ENCODE peak calls at places on chromosomes 3 and 15, in seven cellular contexts. V is cardiac muscle cell; O is cardiac fibroblast; L is hepatocyte; A is PC-3; C is lower leg skin; N is CD8-positive, alpha-beta T cell. S is an unnamed sample.
A peak's percentile ranks its signal among the peaks of the same experiment; 100 is the strongest.

GRCh38 chr3:156563900-156564682 is 9.2 kb upstream of the SSR3 start:
- DNase-seq in V (no peak), O (no peak), L (no peak), A (no peak), C (no peak), N (no peak), S (no peak)

GRCh38 chr3:115843206-115843605 is 219.9 kb downstream of the GAP43 start:
- DNase-seq in V (no peak), O (no peak), L (peak; percentile 24), A (no peak), C (no peak), N (no peak), S (no peak)

GRCh38 chr15:62066663-62067447 is at the start of gene C2CD4A:
- DNase-seq in V (peak; percentile 66), O (peak; percentile 69), L (peak; percentile 91), A (peak; percentile 70), C (peak; percentile 36), N (peak; percentile 74), S (peak; percentile 23)

GRCh38 chr3:132907293-132907692 is 130.9 kb upstream of the TMEM108 start:
- DNase-seq in V (no peak), O (no peak), L (no peak), A (no peak), C (no peak), N (no peak), S (no peak)

GRCh38 chr3:85801955-85802354 is 843.2 kb downstream of the CADM2 start:
- DNase-seq in V (no peak), O (no peak), L (peak; percentile 30), A (peak; percentile 80), C (no peak), N (no peak), S (no peak)

GRCh38 chr3:111582114-111582461 is 13.1 kb downstream of the ZBED2 start:
- DNase-seq in V (peak; percentile 57), O (peak; percentile 54), L (peak; percentile 62), A (peak; percentile 98), C (no peak), N (no peak), S (no peak)

GRCh38 chr3:107797586-107797985 is 274.8 kb downstream of the BBX start:
- DNase-seq in V (no peak), O (no peak), L (no peak), A (peak; percentile 52), C (no peak), N (no peak), S (no peak)

GRCh38 chr3:98612587-98612986 is 19.2 kb upstream of the CPOX start:
- DNase-seq in V (peak; percentile 3), O (peak; percentile 10), L (peak; percentile 20), A (peak; percentile 44), C (peak; percentile 63), N (no peak), S (no peak)

GRCh38 chr15:31342381-31342780 is 15.7 kb downstream of the KLF13 start:
- DNase-seq in V (no peak), O (no peak), L (no peak), A (no peak), C (no peak), N (no peak), S (no peak)

GRCh38 chr15:70166506-70167087 is 68.9 kb upstream of the TLE3 start:
- DNase-seq in V (no peak), O (no peak), L (no peak), A (no peak), C (no peak), N (no peak), S (no peak)

GRCh38 chr15:70062321-70062956 is 35.3 kb downstream of the TLE3 start:
- DNase-seq in V (peak; percentile 95), O (peak; percentile 93), L (peak; percentile 63), A (peak; percentile 32), C (peak; percentile 57), N (no peak), S (peak; percentile 55)

GRCh38 chr15:89814112-89814742 is 425 bp downstream of the ANPEP start:
- DNase-seq in V (peak; percentile 24), O (peak; percentile 23), L (no peak), A (no peak), C (no peak), N (no peak), S (no peak)
- TF ChIP-seq CTCF in V (no peak), O (no peak), L (no peak), A (no peak), C (no peak), N (no peak), S (no peak)

GRCh38 chr3:66983101-66983500 is 15.0 kb upstream of the KBTBD8 start:
- DNase-seq in V (no peak), O (no peak), L (no peak), A (no peak), C (no peak), N (no peak), S (no peak)
- TF ChIP-seq CTCF in V (no peak), O (peak; percentile 8), L (no peak), A (no peak), C (no peak), N (no peak), S (no peak)

DNA sequence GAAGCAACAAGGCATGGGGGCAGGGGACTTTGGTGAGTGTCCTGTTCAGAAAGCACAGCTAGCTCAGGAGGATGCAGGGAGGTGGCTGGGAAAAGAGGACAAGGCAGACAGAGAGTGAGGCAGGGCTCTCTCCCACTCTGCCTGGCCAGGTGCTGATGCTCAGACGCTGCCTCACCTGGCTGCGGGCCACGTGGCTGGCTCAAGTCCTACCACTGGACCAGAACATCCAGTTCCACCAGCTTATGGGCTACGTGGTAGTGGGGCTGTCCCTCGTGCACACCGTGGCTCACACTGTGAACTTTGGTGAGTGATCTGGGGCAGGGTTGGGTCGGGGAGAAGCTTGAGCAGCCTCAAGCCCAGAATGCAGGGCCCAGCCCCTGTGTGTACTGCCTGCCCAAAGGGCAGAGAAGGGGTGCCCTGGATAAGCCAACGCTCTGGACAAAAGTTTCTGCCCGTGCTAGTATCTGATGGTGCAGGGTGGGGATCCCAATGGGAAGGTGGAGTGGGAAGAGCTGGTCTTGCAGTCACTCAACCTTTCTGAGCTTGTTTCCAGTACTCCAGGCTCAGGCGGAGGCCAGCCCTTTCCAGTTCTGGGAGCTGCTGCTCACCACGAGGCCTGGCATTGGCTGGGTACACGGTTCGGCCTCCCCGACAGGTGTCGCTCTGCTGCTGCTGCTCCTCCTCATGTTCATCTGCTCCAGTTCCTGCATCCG is 20.9 kb downstream of the NOX5 start:
- DNase-seq in V (peak; percentile 23), O (no peak), L (peak; percentile 43), A (peak; percentile 92), C (peak; percentile 25), N (no peak), S (peak; percentile 22)
- TF ChIP-seq CTCF in V (peak; percentile 37), O (peak; percentile 35), L (peak; percentile 37), A (no peak), C (no peak), N (no peak), S (peak; percentile 29)

DNA sequence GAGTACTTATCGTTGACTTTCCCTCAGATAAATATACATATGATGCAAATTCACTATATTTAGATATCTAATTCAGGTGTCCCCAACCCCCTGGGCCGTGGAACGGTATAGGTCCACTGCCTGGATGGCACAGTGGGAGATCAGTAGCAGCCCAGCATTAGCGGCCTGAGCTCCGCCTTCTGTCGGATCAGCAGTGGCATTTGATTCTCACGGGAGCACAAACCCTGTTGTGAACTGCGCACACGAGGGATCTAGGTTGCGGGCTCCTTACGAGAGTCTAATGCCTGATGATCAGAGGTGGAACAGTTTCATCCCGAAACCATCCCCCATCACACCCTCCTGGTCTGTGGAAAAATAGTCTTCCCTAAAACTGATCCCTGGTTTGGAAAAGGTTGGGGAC is 6.9 kb downstream of the KNL1 start:
- DNase-seq in V (no peak), O (no peak), L (no peak), A (no peak), C (no peak), N (no peak), S (no peak)
- TF ChIP-seq CTCF in V (no peak), O (no peak), L (no peak), A (no peak), C (no peak), N (no peak), S (no peak)

GRCh38 chr15:48825075-48825474 is 14.2 kb upstream of the CEP152 start:
- DNase-seq in V (no peak), O (no peak), L (no peak), A (no peak), C (no peak), N (no peak), S (no peak)

GRCh38 chr15:48828906-48829305 is 18.0 kb upstream of the CEP152 start:
- DNase-seq in V (no peak), O (no peak), L (no peak), A (no peak), C (no peak), N (no peak), S (no peak)

GRCh38 chr15:48823706-48824105 is 12.8 kb upstream of the CEP152 start:
- DNase-seq in V (no peak), O (no peak), L (no peak), A (no peak), C (no peak), N (no peak), S (no peak)

GRCh38 chr15:48823237-48823636 is 12.4 kb upstream of the CEP152 start:
- DNase-seq in V (peak; percentile 22), O (no peak), L (no peak), A (no peak), C (no peak), N (no peak), S (no peak)
- TF ChIP-seq CTCF in V (no peak), O (no peak), L (no peak), A (no peak), C (no peak), N (no peak), S (no peak)

DNA sequence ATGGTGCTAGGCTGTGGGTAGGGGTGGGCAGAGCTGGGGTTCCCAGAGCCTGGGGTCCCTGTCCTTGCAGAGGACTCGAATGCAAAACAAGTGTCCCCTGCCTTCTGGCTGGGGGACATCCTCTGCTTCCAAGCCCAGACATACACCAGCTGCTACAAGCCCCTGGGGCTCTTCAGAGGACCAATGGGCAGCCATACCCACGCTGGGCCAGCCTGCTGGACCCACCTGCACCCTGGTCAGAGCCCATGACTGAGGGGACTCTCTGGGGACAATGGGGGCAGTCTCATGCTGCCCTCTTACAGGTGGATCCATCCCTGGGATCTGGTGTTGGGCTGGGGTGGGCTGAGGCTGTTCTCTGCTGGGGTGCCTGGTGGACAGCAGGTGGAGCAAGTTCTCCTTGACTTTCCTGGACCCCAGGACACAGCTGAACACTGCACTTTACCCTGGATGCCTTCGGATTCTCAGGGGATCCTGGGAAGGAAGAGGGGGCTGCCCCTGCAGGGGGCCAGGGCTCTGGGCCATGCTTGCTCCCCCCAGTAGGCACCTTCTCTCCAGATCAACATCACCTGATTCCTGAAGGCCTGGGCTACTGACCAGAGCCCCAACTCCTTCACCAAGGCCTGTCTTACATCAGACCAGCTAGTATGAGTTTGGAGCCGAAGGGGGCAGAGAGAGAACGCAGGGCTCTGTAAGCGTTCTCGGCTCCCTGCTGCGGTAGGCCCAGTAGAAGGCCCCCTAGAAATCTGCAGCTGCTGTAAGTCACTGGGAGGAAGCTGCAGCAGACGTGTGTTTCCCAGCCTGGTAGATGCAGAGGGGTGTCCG is 7.2 kb upstream of the COMMD4 start:
- DNase-seq in V (no peak), O (no peak), L (no peak), A (no peak), C (no peak), N (no peak), S (no peak)
- TF ChIP-seq CTCF in V (no peak), O (no peak), L (no peak), A (no peak), C (no peak), N (no peak), S (no peak)

S was measured in neural crest cell.